ENCODE peak calls at places on chromosomes 7 and 10, in nine cellular contexts. G is osteocyte; L is stimulated activated CD4-positive, alpha-beta T cell treated with anti-CD3 and anti-CD28 coated beads, TNF-alpha, amount 100 ng/mL, for 24 hours; A is Daoy; S is DMS 273 treated with DMSO at 0.1 percent for 48 hours; I is OCI-LY7; O is HFFc6; K is effector memory CD4-positive, alpha-beta T cell; N is iris pigment epithelial cell. J is an unnamed sample.

GRCh38 chr7:37285701-37286475 is 162.8 kb downstream of the ELMO1 start:
- DNase-seq in O (no peak), N (no peak), I (no peak), L (no peak), K (no peak), G (no peak), S (no peak), A (no peak), J (no peak)

GRCh38 chr7:63040966-63041610 is 957.6 kb upstream of the ZNF722 start:
- DNase-seq in N (no peak), L (no peak), S (no peak), K (no peak), O (no peak), A (no peak), I (no peak), G (peak; percentile 83), J (no peak)

GRCh38 chr7:90709501-90710465 is 113.7 kb downstream of the CDK14 start:
- DNase-seq in L (no peak), G (no peak), I (peak; percentile 89), N (peak; percentile 77), K (no peak), O (peak; percentile 32), A (peak; percentile 7), S (no peak), J (peak; percentile 78)

GRCh38 chr7:157613575-157614322 is 276.9 kb downstream of the DNAJB6 start:
- DNase-seq in A (no peak), N (peak; percentile 14), I (no peak), K (no peak), O (no peak), G (no peak), L (no peak), S (no peak), J (no peak)

GRCh38 chr7:99860281-99861127 is 16.3 kb downstream of the OR2AE1 start:
- DNase-seq in N (peak; percentile 84), S (no peak), A (peak; percentile 89), I (no peak), O (peak; percentile 46), L (no peak), K (no peak), G (peak; percentile 54), J (peak; percentile 95)

GRCh38 chr7:155198901-155199845 is 98.5 kb upstream of the INSIG1 start:
- DNase-seq in L (peak; percentile 27), O (peak; percentile 37), I (no peak), A (peak; percentile 79), N (peak; percentile 72), G (no peak), S (no peak), K (no peak), J (peak; percentile 74)

GRCh38 chr10:91582063-91582673 is 50.7 kb downstream of the PPP1R3C start:
- DNase-seq in N (no peak), L (no peak), A (no peak), I (no peak), S (no peak), O (no peak), K (no peak), G (no peak), J (no peak)

GRCh38 chr7:151017953-151018420 is 6.3 kb downstream of the ATG9B start:
- DNase-seq in S (peak; percentile 50), O (no peak), A (peak; percentile 85), N (peak; percentile 42), L (peak; percentile 59), K (peak; percentile 59), G (peak; percentile 92), I (peak; percentile 72), J (no peak)

GRCh38 chr7:155604504-155604997 is 39.9 kb upstream of the RBM33 start:
- DNase-seq in K (no peak), L (no peak), N (no peak), S (no peak), O (no peak), A (no peak), G (no peak), I (no peak), J (no peak)

GRCh38 chr7:150974468-150975391 is 3.4 kb downstream of the KCNH2 start:
- DNase-seq in G (no peak), A (peak; percentile 66), K (peak; percentile 80), I (peak; percentile 92), O (no peak), L (peak; percentile 57), S (peak; percentile 24), N (no peak), J (no peak)

GRCh38 chr7:77935652-77936348 is 137.2 kb downstream of the PHTF2 start:
- DNase-seq in S (no peak), K (no peak), A (no peak), L (no peak), N (no peak), O (no peak), I (peak; percentile 30), G (no peak), J (peak; percentile 33)

GRCh38 chr10:73648975-73649829 is 6.6 kb downstream of the SYNPO2L start:
- DNase-seq in K (no peak), G (no peak), N (no peak), A (no peak), O (peak; percentile 11), I (no peak), S (no peak), L (no peak), J (no peak)

GRCh38 chr7:16438988-16439387 is 17.6 kb upstream of the CRPPA start:
- DNase-seq in O (no peak), I (no peak), G (no peak), A (no peak), L (no peak), N (no peak), S (no peak), K (no peak), J (no peak)

GRCh38 chr10:80459047-80459865 is 5.1 kb downstream of the TSPAN14 start:
- DNase-seq in G (peak; percentile 86), K (peak; percentile 55), A (peak; percentile 75), S (no peak), N (peak; percentile 79), L (no peak), O (peak; percentile 90), I (peak; percentile 82), J (peak; percentile 91)

GRCh38 chr7:71173955-71174354 is 42.0 kb downstream of the GALNT17 start:
- DNase-seq in A (no peak), O (no peak), S (no peak), N (no peak), I (no peak), G (no peak), L (no peak), K (no peak), J (peak; percentile 0)

GRCh38 chr10:116688241-116688711 is 54.1 kb downstream of the HSPA12A start:
- DNase-seq in I (no peak), N (peak; percentile 58), O (peak; percentile 9), S (no peak), K (no peak), A (peak; percentile 56), L (no peak), G (no peak), J (peak; percentile 75)

J was measured in fibroblast of the aortic adventitia.